ENCODE peak calls at places on chromosome 14, in seven cellular contexts. One of them, this sample, is unnamed.

GRCh38 chr14:101444116-101444515 is 117.2 kb upstream of the DIO3 start:
- DNase-seq in activated T-helper 9 cell treated with anti-CD3 and anti-CD28 coated beads, Interleukin-2, amount 50 U/mL, for 16 hours: no peak
- DNase-seq in naive B cell: no peak
- DNase-seq in COR-L47: no peak
- DNase-seq in CD4-positive, alpha-beta T cell: no peak
- DNase-seq in astrocyte of the spinal cord: no peak
- DNase-seq in aorta: no peak
- DNase-seq in this sample: peak; percentile 9

GRCh38 chr14:90720832-90721231 is 95.4 kb downstream of the TTC7B start:
- DNase-seq in activated T-helper 9 cell treated with anti-CD3 and anti-CD28 coated beads, Interleukin-2, amount 50 U/mL, for 16 hours: no peak
- DNase-seq in naive B cell: no peak
- DNase-seq in COR-L47: no peak
- DNase-seq in CD4-positive, alpha-beta T cell: no peak
- DNase-seq in astrocyte of the spinal cord: no peak
- DNase-seq in aorta: no peak
- DNase-seq in this sample: no peak

GRCh38 chr14:43449291-43449690 is 1057.8 kb downstream of the FSCB start:
- DNase-seq in activated T-helper 9 cell treated with anti-CD3 and anti-CD28 coated beads, Interleukin-2, amount 50 U/mL, for 16 hours: no peak
- DNase-seq in naive B cell: no peak
- DNase-seq in COR-L47: no peak
- DNase-seq in CD4-positive, alpha-beta T cell: no peak
- DNase-seq in astrocyte of the spinal cord: no peak
- DNase-seq in aorta: no peak
- DNase-seq in this sample: no peak

GRCh38 chr14:78358631-78359030 is 188.5 kb downstream of the NRXN3 start:
- DNase-seq in activated T-helper 9 cell treated with anti-CD3 and anti-CD28 coated beads, Interleukin-2, amount 50 U/mL, for 16 hours: no peak
- DNase-seq in naive B cell: no peak
- DNase-seq in COR-L47: no peak
- DNase-seq in CD4-positive, alpha-beta T cell: no peak
- DNase-seq in astrocyte of the spinal cord: no peak
- DNase-seq in aorta: no peak
- DNase-seq in this sample: no peak

GRCh38 chr14:41144370-41144769 is 462.3 kb upstream of the LRFN5 start:
- DNase-seq in activated T-helper 9 cell treated with anti-CD3 and anti-CD28 coated beads, Interleukin-2, amount 50 U/mL, for 16 hours: no peak
- DNase-seq in naive B cell: no peak
- DNase-seq in COR-L47: no peak
- DNase-seq in CD4-positive, alpha-beta T cell: no peak
- DNase-seq in astrocyte of the spinal cord: no peak
- DNase-seq in aorta: no peak
- DNase-seq in this sample: no peak

GRCh38 chr14:23054000-23054811 is 3.1 kb downstream of the CDH24 start:
- DNase-seq in activated T-helper 9 cell treated with anti-CD3 and anti-CD28 coated beads, Interleukin-2, amount 50 U/mL, for 16 hours: no peak
- DNase-seq in naive B cell: no peak
- DNase-seq in COR-L47: no peak
- DNase-seq in CD4-positive, alpha-beta T cell: no peak
- DNase-seq in astrocyte of the spinal cord: no peak
- DNase-seq in aorta: no peak
- DNase-seq in this sample: no peak

GRCh38 chr14:100332797-100333196 is 9.7 kb downstream of the SLC25A47 start:
- DNase-seq in activated T-helper 9 cell treated with anti-CD3 and anti-CD28 coated beads, Interleukin-2, amount 50 U/mL, for 16 hours: no peak
- DNase-seq in naive B cell: no peak
- DNase-seq in COR-L47: no peak
- DNase-seq in CD4-positive, alpha-beta T cell: no peak
- DNase-seq in astrocyte of the spinal cord: no peak
- DNase-seq in aorta: no peak
- DNase-seq in this sample: no peak

GRCh38 chr14:105861985-105862465 is 335.6 kb downstream of the TMEM121 start:
- DNase-seq in activated T-helper 9 cell treated with anti-CD3 and anti-CD28 coated beads, Interleukin-2, amount 50 U/mL, for 16 hours: no peak
- DNase-seq in naive B cell: peak; percentile 93
- DNase-seq in COR-L47: no peak
- DNase-seq in CD4-positive, alpha-beta T cell: no peak
- DNase-seq in astrocyte of the spinal cord: no peak
- DNase-seq in aorta: peak; percentile 6
- DNase-seq in this sample: no peak

GRCh38 chr14:104650057-104650980 is 39.1 kb upstream of the INF2 start:
- DNase-seq in activated T-helper 9 cell treated with anti-CD3 and anti-CD28 coated beads, Interleukin-2, amount 50 U/mL, for 16 hours: peak; percentile 45
- DNase-seq in naive B cell: peak; percentile 76
- DNase-seq in COR-L47: peak; percentile 64
- DNase-seq in CD4-positive, alpha-beta T cell: peak; percentile 45
- DNase-seq in astrocyte of the spinal cord: peak; percentile 55
- DNase-seq in aorta: peak; percentile 70
- DNase-seq in this sample: no peak

This sample was measured in skeletal muscle cell.